ENCODE peak calls at places on chromosome 20, in nine cellular contexts. H is astrocyte, J is SK-N-SH, M is IMR-90, V is neural progenitor cell, R is GM23248, Z is MM.1S, A is GM23338, B is HCT116. L is an unnamed sample.

GRCh38 chr20:23152308-23152892 is 66.3 kb upstream of the CD93 start:
- DNase-seq in A (no peak), R (peak; percentile 97), H (peak; percentile 59), V (no peak), J (no peak), Z (no peak), B (no peak), M (peak; percentile 88), L (no peak)

GRCh38 chr20:62618622-62619529 is 23.4 kb upstream of the SLCO4A1 start:
- DNase-seq in J (no peak), M (no peak), R (no peak), H (no peak), B (no peak), Z (no peak), A (peak; percentile 24), V (peak; percentile 46), L (no peak)

GRCh38 chr20:17615645-17616479 is 46.0 kb downstream of the DSTN start:
- DNase-seq in H (no peak), J (peak; percentile 9), A (no peak), Z (no peak), B (no peak), M (no peak), V (no peak), R (no peak), L (no peak)

GRCh38 chr20:63521602-63522001 is 1.0 kb downstream of the PPDPF start:
- DNase-seq in Z (no peak), H (no peak), A (peak; percentile 59), M (no peak), B (no peak), V (peak; percentile 70), J (peak; percentile 76), R (peak; percentile 35), L (no peak)

GRCh38 chr20:41734506-41734945 is 116.3 kb upstream of the CHD6 start:
- DNase-seq in Z (peak; percentile 21), M (peak; percentile 22), A (peak; percentile 78), B (peak; percentile 37), V (peak; percentile 67), H (peak; percentile 1), J (peak; percentile 64), R (peak; percentile 55), L (peak; percentile 11)

GRCh38 chr20:47927944-47928343 is 142.7 kb upstream of the SULF2 start:
- DNase-seq in A (no peak), V (no peak), R (no peak), B (no peak), Z (no peak), J (no peak), H (no peak), M (no peak), L (peak; percentile 86)

GRCh38 chr20:37449276-37449675 is 71.8 kb upstream of the NNAT start:
- DNase-seq in B (no peak), A (no peak), Z (no peak), J (no peak), V (no peak), R (no peak), M (no peak), H (no peak), L (no peak)

GRCh38 chr20:61527626-61528025 is 275.6 kb downstream of the CDH4 start:
- DNase-seq in R (no peak), H (no peak), A (no peak), V (no peak), B (no peak), J (no peak), Z (no peak), M (no peak), L (no peak)

GRCh38 chr20:6381887-6382286 is 259.1 kb upstream of the FERMT1 start:
- DNase-seq in A (peak; percentile 79), J (peak; percentile 19), V (peak; percentile 75), B (no peak), H (peak; percentile 11), M (peak; percentile 44), Z (no peak), R (peak; percentile 13), L (no peak)

GRCh38 chr20:51695574-51696303 is 72.5 kb downstream of the ATP9A start:
- DNase-seq in J (peak; percentile 81), V (no peak), A (no peak), H (peak; percentile 81), R (peak; percentile 82), Z (no peak), M (peak; percentile 93), B (no peak), L (no peak)

GRCh38 chr20:35704514-35705261 is 5.5 kb downstream of the ROMO1 start:
- DNase-seq in A (no peak), R (no peak), B (no peak), H (no peak), M (no peak), V (no peak), J (no peak), Z (no peak), L (no peak)
- H2AFZ ChIP-seq in A (no peak overlapping the region), R (no peak overlapping the region), B (no peak overlapping the region), H (no peak overlapping the region), M (no peak overlapping the region), V (no peak overlapping the region), J (no peak overlapping the region), Z (no peak overlapping the region), L (no peak overlapping the region)

GRCh38 chr20:53524589-53525311 is 68.9 kb downstream of the ZNF217 start:
- DNase-seq in A (peak; percentile 21), Z (no peak), V (peak; percentile 9), H (no peak), J (no peak), R (no peak), B (no peak), M (no peak), L (no peak)
- H3K36me3 ChIP-seq in A (no peaks in the 10 kb centered on the region), Z (no peaks in the 10 kb centered on the region), V (no peaks in the 10 kb centered on the region), H (no peaks in the 10 kb centered on the region), J (no peaks in the 10 kb centered on the region), R (no peaks in the 10 kb centered on the region), B (no peaks in the 10 kb centered on the region), M (no peaks in the 10 kb centered on the region), L (no peaks in the 10 kb centered on the region)

DNA sequence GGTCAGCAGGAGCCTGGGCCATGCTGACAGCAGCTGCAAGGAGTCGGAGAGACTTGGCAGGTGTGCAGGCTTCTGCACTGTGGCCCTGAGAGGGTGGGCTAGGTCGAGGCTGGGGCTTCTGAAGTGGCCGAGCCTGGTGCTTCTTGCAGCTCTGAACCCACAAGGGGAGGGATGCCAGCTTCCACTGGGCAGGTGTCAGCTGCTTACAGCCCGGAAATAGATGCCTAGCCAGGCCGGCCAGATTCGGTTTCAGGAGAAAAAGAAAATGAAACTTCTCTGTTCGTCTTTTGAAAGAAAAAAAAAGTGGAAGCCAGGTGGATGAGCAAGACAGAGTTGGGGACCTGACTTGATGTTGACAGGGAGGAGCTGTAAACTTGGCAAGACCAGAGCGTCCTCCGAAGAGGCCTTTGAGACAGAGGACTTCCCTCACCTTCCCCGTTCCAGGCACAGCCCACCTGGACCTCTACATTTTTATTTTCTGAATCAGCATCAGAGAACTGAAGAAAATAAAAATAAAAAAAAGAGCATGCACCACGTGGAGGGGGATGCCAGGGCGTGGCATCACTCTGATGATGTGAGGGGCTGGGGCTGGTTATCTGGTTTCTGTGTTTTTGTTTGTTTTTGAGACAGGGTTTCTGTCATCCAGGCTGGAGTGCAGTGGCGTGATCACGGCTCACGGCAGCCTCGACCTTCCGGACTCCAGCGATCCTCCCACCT is at the start of gene ZBP1:
- DNase-seq in R (no peak), V (no peak), H (no peak), B (no peak), J (no peak), A (no peak), Z (peak; percentile 98), M (no peak), L (no peak)
- H3K4me1 ChIP-seq in R (peaks cover 7% of the 10 kb centered on the region), V (no peaks in the 10 kb centered on the region), H (peaks cover 5% of the 10 kb centered on the region), B (peaks cover 18% of the 10 kb centered on the region), J (no peaks in the 10 kb centered on the region), A (no peaks in the 10 kb centered on the region), Z (peaks cover 32% of the 10 kb centered on the region), M (no peaks in the 10 kb centered on the region), L (peaks cover 32% of the 10 kb centered on the region)

GRCh38 chr20:59042151-59042795 is at the start of gene PRELID3B:
- DNase-seq in H (no peak), B (no peak), Z (no peak), M (no peak), V (peak; percentile 57), R (peak; percentile 67), J (peak; percentile 69), A (peak; percentile 50), L (no peak)

GRCh38 chr20:59044796-59045195 is 2.2 kb upstream of the PRELID3B start:
- DNase-seq in M (no peak), V (no peak), B (no peak), J (no peak), H (no peak), A (no peak), Z (no peak), R (no peak), L (no peak)

GRCh38 chr20:59044295-59044694 is 1.7 kb upstream of the PRELID3B start:
- DNase-seq in H (no peak), R (no peak), A (no peak), B (no peak), M (no peak), J (no peak), V (no peak), Z (no peak), L (no peak)

GRCh38 chr20:59042796-59043621 is 423 bp upstream of the PRELID3B start:
- DNase-seq in V (peak; percentile 96), R (peak; percentile 97), B (peak; percentile 84), Z (peak; percentile 97), H (peak; percentile 65), M (peak; percentile 85), A (peak; percentile 94), J (peak; percentile 100), L (peak; percentile 42)

GRCh38 chr20:59043698-59044097 is 1.1 kb upstream of the PRELID3B start:
- DNase-seq in M (no peak), J (no peak), R (peak; percentile 71), Z (no peak), A (no peak), V (no peak), H (no peak), B (no peak), L (no peak)
- H2AFZ ChIP-seq in M (no peak overlapping the region), J (peak overlapping the region; percentile 7), R (peak overlapping the region; percentile 94), Z (peak overlapping the region; percentile 98), A (peak overlapping the region; percentile 98), V (no peak overlapping the region), H (peak overlapping the region; percentile 19), B (peak overlapping the region; percentile 67), L (peak overlapping the region; percentile 57)

DNA sequence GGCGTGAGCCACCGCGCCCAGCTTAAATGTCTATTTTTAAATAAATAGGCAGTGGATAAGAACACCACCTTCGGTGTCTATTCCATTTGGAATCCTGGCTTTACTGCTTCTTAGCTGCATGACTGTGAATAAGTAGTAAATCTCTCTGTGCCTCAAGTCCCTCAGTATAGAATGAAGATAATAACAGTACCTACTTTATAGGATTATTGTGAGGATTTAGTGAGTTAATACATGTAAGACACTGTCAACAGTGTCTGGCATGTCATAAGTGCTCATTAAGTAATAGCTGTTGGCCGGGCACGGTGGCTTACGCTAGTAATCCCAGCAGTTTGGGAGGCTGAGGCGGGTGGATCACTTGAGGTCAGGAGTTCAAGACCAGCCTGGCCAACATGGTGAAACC is 10.1 kb downstream of the TPX2 start:
- DNase-seq in V (no peak), A (no peak), B (no peak), M (no peak), H (no peak), J (no peak), Z (no peak), R (no peak), L (no peak)
- H3K36me3 ChIP-seq in V (peaks cover 18% of the 10 kb centered on the region), A (peaks cover 24% of the 10 kb centered on the region), B (peaks cover 60% of the 10 kb centered on the region), M (no peaks in the 10 kb centered on the region), H (peaks cover 4% of the 10 kb centered on the region), J (no peaks in the 10 kb centered on the region), Z (peaks cover 6% of the 10 kb centered on the region), R (no peaks in the 10 kb centered on the region), L (peaks cover 14% of the 10 kb centered on the region)